ENCODE peak calls at places on chromosomes 16 and 17, in nine cellular contexts. Z is psoas muscle, A is A673, I is fibroblast of lung, E is thoracic aorta, K is astrocyte, T is left ventricle myocardium inferior, J is tibial nerve, G is adipocyte. O is an unnamed sample.

GRCh38 chr17:39194089-39194984 is 3.1 kb downstream of the CACNB1 start:
- DNase-seq in A (peak; percentile 72), G (peak; percentile 62), Z (peak; percentile 91), K (peak; percentile 49), E (peak; percentile 54), T (peak; percentile 68), I (peak; percentile 69), J (peak; percentile 33), O (no peak)

GRCh38 chr16:80948886-80949502 is 57.7 kb downstream of the CMC2 start:
- DNase-seq in Z (peak; percentile 54), K (no peak), J (peak; percentile 30), A (peak; percentile 72), I (no peak), E (no peak), T (peak; percentile 58), G (peak; percentile 22), O (peak; percentile 21)

GRCh38 chr16:69188716-69189115 is 1.8 kb downstream of the SNTB2 start:
- DNase-seq in J (no peak), I (peak; percentile 75), A (no peak), Z (no peak), E (no peak), G (peak; percentile 65), K (peak; percentile 65), T (no peak), O (no peak)

GRCh38 chr17:50210249-50211225 is 9.1 kb upstream of the COL1A1 start:
- DNase-seq in J (no peak), T (peak; percentile 57), G (peak; percentile 97), I (peak; percentile 99), A (peak; percentile 80), E (peak; percentile 54), K (peak; percentile 98), Z (peak; percentile 76), O (no peak)

GRCh38 chr17:9240659-9241370 is 219.5 kb downstream of the NTN1 start:
- DNase-seq in K (peak; percentile 36), T (peak; percentile 80), I (peak; percentile 42), J (peak; percentile 86), Z (peak; percentile 73), E (peak; percentile 75), G (peak; percentile 19), A (peak; percentile 75), O (no peak)

GRCh38 chr16:87895641-87896141 is 26.4 kb upstream of the SLC7A5 start:
- DNase-seq in G (peak; percentile 39), E (no peak), T (no peak), A (no peak), K (peak; percentile 60), I (peak; percentile 66), Z (no peak), J (no peak), O (peak; percentile 83)

GRCh38 chr17:73067075-73067474 is 25.4 kb downstream of the SLC39A11 start:
- DNase-seq in Z (no peak), J (no peak), A (no peak), G (no peak), K (peak; percentile 27), E (no peak), T (no peak), I (peak; percentile 38), O (no peak)

GRCh38 chr17:42879596-42879985 is 21.0 kb upstream of the G6PC1 start:
- DNase-seq in I (peak; percentile 49), A (no peak), Z (no peak), G (peak; percentile 42), T (no peak), K (peak; percentile 35), E (no peak), J (no peak), O (no peak)

GRCh38 chr16:15790458-15790857 is 66.4 kb downstream of the MYH11 start:
- DNase-seq in J (no peak), K (no peak), G (peak; percentile 25), A (no peak), T (no peak), E (no peak), I (peak; percentile 9), Z (no peak), O (no peak)

GRCh38 chr17:40124279-40125141 is 2.7 kb downstream of the MSL1 start:
- DNase-seq in T (no peak), A (no peak), G (peak; percentile 63), I (peak; percentile 54), E (no peak), J (peak; percentile 23), K (peak; percentile 44), Z (no peak), O (peak; percentile 38)

GRCh38 chr16:23155445-23156049 is 6.3 kb upstream of the USP31 start:
- DNase-seq in J (no peak), G (no peak), A (peak; percentile 44), E (no peak), Z (no peak), T (no peak), I (no peak), K (no peak), O (no peak)

GRCh38 chr16:31354394-31355291 is at the start of gene ITGAX:
- DNase-seq in T (peak; percentile 54), E (no peak), J (peak; percentile 53), G (no peak), Z (peak; percentile 53), A (no peak), I (peak; percentile 3), K (no peak), O (peak; percentile 13)

GRCh38 chr17:32278815-32279214 is 13.2 kb downstream of the RHBDL3 start:
- DNase-seq in J (no peak), E (no peak), T (no peak), I (no peak), A (no peak), K (no peak), G (no peak), Z (no peak), O (no peak)

GRCh38 chr16:30004811-30005242 is 6.0 kb downstream of the DOC2A start:
- DNase-seq in K (no peak), A (no peak), Z (no peak), E (no peak), G (no peak), J (no peak), I (no peak), T (no peak), O (no peak)

GRCh38 chr16:709651-710499 is 4.3 kb upstream of the FBXL16 start:
- DNase-seq in G (peak; percentile 52), A (peak; percentile 87), K (peak; percentile 84), Z (no peak), I (peak; percentile 87), E (no peak), J (no peak), T (no peak), O (no peak)

GRCh38 chr17:45748911-45749310 is 35.2 kb upstream of the CRHR1 start:
- DNase-seq in Z (no peak), J (no peak), E (no peak), A (no peak), G (no peak), K (no peak), T (no peak), I (no peak), O (no peak)

GRCh38 chr17:5565808-5566207 is 18.5 kb downstream of the NLRP1 start:
- DNase-seq in E (no peak), Z (no peak), A (no peak), T (no peak), K (no peak), I (no peak), G (no peak), J (no peak), O (no peak)

GRCh38 chr17:37230633-37231032 is 145.2 kb upstream of the C17orf78 start:
- DNase-seq in I (no peak), K (no peak), T (no peak), E (no peak), J (no peak), A (no peak), G (no peak), Z (no peak), O (no peak)

GRCh38 chr16:73890524-73891500 is 405.8 kb upstream of the PSMD7 start:
- DNase-seq in Z (no peak), I (peak; percentile 0), K (no peak), E (no peak), A (peak; percentile 15), J (no peak), G (no peak), T (no peak), O (peak; percentile 27)

GRCh38 chr16:58127634-58128033 is 1.5 kb downstream of the CFAP20 start:
- DNase-seq in A (no peak), G (peak; percentile 29), T (no peak), J (no peak), K (no peak), E (no peak), Z (no peak), I (no peak), O (no peak)

GRCh38 chr16:58126451-58126968 is 2.7 kb downstream of the CFAP20 start:
- DNase-seq in J (no peak), I (no peak), K (no peak), Z (no peak), E (no peak), A (no peak), G (no peak), T (no peak), O (no peak)

GRCh38 chr16:58125781-58126335 is 3.3 kb downstream of the CFAP20 start:
- DNase-seq in Z (no peak), I (no peak), G (no peak), J (no peak), A (no peak), E (no peak), T (no peak), K (no peak), O (no peak)

GRCh38 chr16:58128181-58128631 is 975 bp downstream of the CFAP20 start:
- DNase-seq in K (no peak), T (no peak), G (peak; percentile 22), Z (no peak), E (no peak), A (no peak), I (no peak), J (no peak), O (no peak)

GRCh38 chr16:58127033-58127556 is 2.1 kb downstream of the CFAP20 start:
- DNase-seq in G (peak; percentile 58), E (no peak), J (peak; percentile 41), I (peak; percentile 51), A (peak; percentile 52), K (peak; percentile 39), Z (no peak), T (no peak), O (no peak)
- H3K4me3 ChIP-seq in G (peak overlapping the region; percentile 97), E (peak overlapping the region; percentile 97), J (peak overlapping the region; percentile 98), I (peak overlapping the region; percentile 95), A (peak overlapping the region; percentile 95), K (peak overlapping the region; percentile 96), Z (peak overlapping the region; percentile 86), T (peak overlapping the region; percentile 97), O (peak overlapping the region; percentile 84)

GRCh38 chr17:27296427-27296979 is 2.6 kb downstream of the WSB1 start:
- DNase-seq in T (no peak), Z (no peak), I (peak; percentile 75), J (no peak), E (no peak), G (peak; percentile 87), A (no peak), K (peak; percentile 69), O (no peak)
- H3K4me1 ChIP-seq in T (peaks cover 80% of the 10 kb centered on the region), Z (peaks cover 47% of the 10 kb centered on the region), I (peaks cover 3% of the 10 kb centered on the region), J (peaks cover 62% of the 10 kb centered on the region), E (peaks cover 48% of the 10 kb centered on the region), G (peaks cover 35% of the 10 kb centered on the region), A (peaks cover 20% of the 10 kb centered on the region), K (peaks cover 11% of the 10 kb centered on the region), O (peaks cover 47% of the 10 kb centered on the region)

GRCh38 chr16:49437344-49437743 is 63.7 kb downstream of the C16orf78 start:
- DNase-seq in J (no peak), T (no peak), G (no peak), Z (no peak), A (no peak), K (no peak), E (no peak), I (no peak), O (no peak)
- H3K4me3 ChIP-seq in J (no peak overlapping the region), T (no peak overlapping the region), G (no peak overlapping the region), Z (no peak overlapping the region), A (no peak overlapping the region), K (no peak overlapping the region), E (no peak overlapping the region), I (no peak overlapping the region), O (no peak overlapping the region)

GRCh38 chr17:2235792-2236365 is 67.7 kb downstream of the SMG6 start:
- DNase-seq in G (no peak), A (no peak), I (peak; percentile 47), J (no peak), T (peak; percentile 36), Z (peak; percentile 56), E (no peak), K (no peak), O (no peak)
- H3K4me1 ChIP-seq in G (peaks cover 87% of the 10 kb centered on the region), A (peaks cover 17% of the 10 kb centered on the region), I (peaks cover 73% of the 10 kb centered on the region), J (peaks cover 99% of the 10 kb centered on the region), T (peaks cover 82% of the 10 kb centered on the region), Z (peaks cover 69% of the 10 kb centered on the region), E (peaks cover 52% of the 10 kb centered on the region), K (peaks cover 67% of the 10 kb centered on the region), O (no peaks in the 10 kb centered on the region)

O was measured in DND-41.